ENCODE peak calls at places on chromosomes 2 and 18, in eight cellular contexts. One of them, this sample, is unnamed.

GRCh38 chr2:180872256-180872655 is 108.1 kb upstream of the UBE2E3 start:
- DNase-seq in heart right ventricle: no peak
- DNase-seq in HCT116: no peak
- DNase-seq in bronchial epithelial cell: no peak
- DNase-seq in kidney epithelial cell: no peak
- DNase-seq in fibroblast of mammary gland: peak
- DNase-seq in cardiac fibroblast: peak
- DNase-seq in left lung: no peak
- DNase-seq in this sample: peak

GRCh38 chr2:105926960-105927678 is 182.4 kb downstream of the NCK2 start:
- DNase-seq in fibroblast of mammary gland: no peak
- DNase-seq in kidney epithelial cell: no peak
- DNase-seq in heart right ventricle: no peak
- DNase-seq in bronchial epithelial cell: no peak
- DNase-seq in HCT116: no peak
- DNase-seq in cardiac fibroblast: no peak
- DNase-seq in left lung: no peak
- DNase-seq in this sample: no peak

GRCh38 chr2:120769787-120770120 is 34.1 kb downstream of the GLI2 start:
- DNase-seq in bronchial epithelial cell: no peak
- DNase-seq in heart right ventricle: peak
- DNase-seq in HCT116: no peak
- DNase-seq in left lung: peak
- DNase-seq in kidney epithelial cell: no peak
- DNase-seq in cardiac fibroblast: no peak
- DNase-seq in fibroblast of mammary gland: no peak
- DNase-seq in this sample: no peak

GRCh38 chr2:233079473-233079877 is 19.3 kb downstream of the INPP5D start:
- DNase-seq in kidney epithelial cell: no peak
- DNase-seq in HCT116: no peak
- DNase-seq in cardiac fibroblast: no peak
- DNase-seq in fibroblast of mammary gland: no peak
- DNase-seq in bronchial epithelial cell: no peak
- DNase-seq in left lung: no peak
- DNase-seq in heart right ventricle: no peak
- DNase-seq in this sample: no peak

GRCh38 chr18:49560277-49561126 is 1.4 kb upstream of the LIPG start:
- DNase-seq in kidney epithelial cell: no peak
- DNase-seq in left lung: peak
- DNase-seq in fibroblast of mammary gland: peak
- DNase-seq in HCT116: no peak
- DNase-seq in cardiac fibroblast: peak
- DNase-seq in bronchial epithelial cell: no peak
- DNase-seq in heart right ventricle: no peak
- DNase-seq in this sample: no peak

GRCh38 chr2:224671731-224672130 is 44.4 kb downstream of the CCDC195 start:
- DNase-seq in cardiac fibroblast: no peak
- DNase-seq in bronchial epithelial cell: no peak
- DNase-seq in HCT116: no peak
- DNase-seq in fibroblast of mammary gland: no peak
- DNase-seq in left lung: no peak
- DNase-seq in heart right ventricle: no peak
- DNase-seq in kidney epithelial cell: no peak
- DNase-seq in this sample: no peak

GRCh38 chr18:70781860-70782453 is 493.1 kb downstream of the SOCS6 start:
- DNase-seq in left lung: no peak
- DNase-seq in kidney epithelial cell: no peak
- DNase-seq in cardiac fibroblast: peak
- DNase-seq in HCT116: peak
- DNase-seq in bronchial epithelial cell: peak
- DNase-seq in fibroblast of mammary gland: peak
- DNase-seq in heart right ventricle: no peak
- DNase-seq in this sample: no peak

GRCh38 chr2:45390433-45390832 is 220.6 kb downstream of the SRBD1 start:
- DNase-seq in cardiac fibroblast: no peak
- DNase-seq in fibroblast of mammary gland: no peak
- DNase-seq in kidney epithelial cell: no peak
- DNase-seq in bronchial epithelial cell: no peak
- DNase-seq in left lung: no peak
- DNase-seq in heart right ventricle: no peak
- DNase-seq in HCT116: no peak
- DNase-seq in this sample: no peak

GRCh38 chr2:234444888-234445287 is 52.0 kb downstream of the ARL4C start:
- DNase-seq in heart right ventricle: no peak
- DNase-seq in fibroblast of mammary gland: peak
- DNase-seq in kidney epithelial cell: peak
- DNase-seq in bronchial epithelial cell: peak
- DNase-seq in left lung: no peak
- DNase-seq in HCT116: no peak
- DNase-seq in cardiac fibroblast: peak
- DNase-seq in this sample: peak

GRCh38 chr2:127137741-127138140 is 30.8 kb upstream of the BIN1 start:
- DNase-seq in heart right ventricle: no peak
- DNase-seq in kidney epithelial cell: no peak
- DNase-seq in bronchial epithelial cell: no peak
- DNase-seq in fibroblast of mammary gland: no peak
- DNase-seq in left lung: peak
- DNase-seq in HCT116: no peak
- DNase-seq in cardiac fibroblast: no peak
- DNase-seq in this sample: no peak

GRCh38 chr2:127138281-127138680 is 31.3 kb upstream of the BIN1 start:
- DNase-seq in fibroblast of mammary gland: no peak
- DNase-seq in HCT116: no peak
- DNase-seq in left lung: no peak
- DNase-seq in heart right ventricle: no peak
- DNase-seq in cardiac fibroblast: no peak
- DNase-seq in kidney epithelial cell: no peak
- DNase-seq in bronchial epithelial cell: no peak
- DNase-seq in this sample: no peak

GRCh38 chr2:127137225-127137624 is 30.3 kb upstream of the BIN1 start:
- DNase-seq in left lung: peak
- DNase-seq in heart right ventricle: no peak
- DNase-seq in cardiac fibroblast: no peak
- DNase-seq in bronchial epithelial cell: no peak
- DNase-seq in kidney epithelial cell: no peak
- DNase-seq in fibroblast of mammary gland: no peak
- DNase-seq in HCT116: no peak
- DNase-seq in this sample: no peak

GRCh38 chr2:127140543-127140942 is 33.6 kb upstream of the BIN1 start:
- DNase-seq in left lung: peak
- DNase-seq in bronchial epithelial cell: no peak
- DNase-seq in cardiac fibroblast: no peak
- DNase-seq in HCT116: no peak
- DNase-seq in kidney epithelial cell: no peak
- DNase-seq in fibroblast of mammary gland: no peak
- DNase-seq in heart right ventricle: no peak
- DNase-seq in this sample: no peak

DNA sequence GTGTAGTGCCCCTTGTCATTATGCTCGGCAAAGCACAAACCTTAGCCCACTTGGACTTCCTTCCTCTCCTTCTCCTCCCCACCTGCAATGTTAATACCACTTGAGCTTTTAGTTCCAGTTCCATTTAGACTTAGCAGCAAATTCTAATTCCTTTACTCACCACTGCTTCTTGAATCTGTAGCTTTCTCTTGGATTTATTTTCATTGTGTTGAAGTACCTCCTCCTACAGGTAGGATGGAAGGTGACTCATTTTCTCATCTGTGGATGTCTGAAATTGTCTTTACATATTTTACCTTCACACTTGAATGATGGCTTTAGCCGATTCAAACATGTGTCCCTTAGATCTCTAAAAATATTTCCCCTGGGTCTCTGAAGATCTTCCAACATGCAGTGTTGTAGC is 32.8 kb upstream of the BIN1 start:
- DNase-seq in HCT116: no peak
- DNase-seq in fibroblast of mammary gland: no peak
- DNase-seq in kidney epithelial cell: no peak
- DNase-seq in left lung: no peak
- DNase-seq in heart right ventricle: no peak
- DNase-seq in bronchial epithelial cell: peak
- DNase-seq in cardiac fibroblast: no peak
- DNase-seq in this sample: no peak
- TF ChIP-seq CTCF in HCT116: peak
- TF ChIP-seq CTCF in fibroblast of mammary gland: no peak
- TF ChIP-seq CTCF in kidney epithelial cell: no peak
- TF ChIP-seq CTCF in left lung: no peak
- TF ChIP-seq CTCF in heart right ventricle: no peak
- TF ChIP-seq CTCF in bronchial epithelial cell: no peak
- TF ChIP-seq CTCF in cardiac fibroblast: no peak
- TF ChIP-seq CTCF in this sample: no peak

DNA sequence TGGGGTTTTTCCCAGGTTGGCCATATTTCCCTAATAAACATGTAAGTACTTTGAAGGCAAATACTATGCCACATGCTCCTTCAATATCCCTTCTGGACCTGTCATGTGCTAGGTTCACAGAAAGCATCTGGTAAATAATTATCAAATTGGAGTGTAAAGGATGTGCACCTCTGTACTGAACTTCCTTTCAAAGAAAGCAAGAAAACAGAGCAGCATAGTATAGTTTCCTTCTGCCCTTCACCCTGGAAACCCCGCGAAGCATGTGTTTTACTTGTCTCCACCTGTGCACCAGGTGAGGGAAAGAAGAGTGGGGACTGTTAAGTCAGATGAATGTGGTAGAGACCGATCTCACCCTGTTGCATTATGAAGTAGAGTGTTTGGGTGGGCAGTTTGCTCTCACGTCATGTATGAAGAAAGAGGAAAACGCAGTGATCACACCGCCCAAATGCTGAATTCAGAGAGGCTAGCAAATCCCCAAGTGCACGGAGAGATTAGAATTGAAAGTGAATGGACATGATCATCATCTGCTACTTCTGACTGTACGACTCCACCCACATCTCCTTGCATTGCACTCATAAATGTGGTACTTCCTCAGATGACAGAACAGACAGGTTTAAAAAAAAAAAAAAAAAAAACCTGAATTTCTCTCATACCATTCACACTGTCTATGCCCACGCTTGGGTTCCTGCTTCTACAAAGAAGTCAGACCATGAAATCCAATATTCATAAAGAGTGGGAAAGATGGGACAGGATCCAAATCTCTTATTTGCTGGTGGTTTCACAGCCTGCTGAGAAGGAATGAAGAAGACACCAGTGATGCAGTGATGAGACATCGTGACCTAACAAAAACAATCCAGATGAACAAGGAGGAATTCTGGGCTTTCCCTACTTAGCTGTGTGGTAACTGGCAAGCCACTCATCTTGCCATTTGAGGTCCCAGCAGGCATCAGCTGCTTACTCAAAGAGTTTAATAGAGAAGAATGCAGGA is 448.6 kb downstream of the BCL11A start:
- DNase-seq in fibroblast of mammary gland: no peak
- DNase-seq in heart right ventricle: no peak
- DNase-seq in HCT116: no peak
- DNase-seq in kidney epithelial cell: no peak
- DNase-seq in bronchial epithelial cell: peak
- DNase-seq in left lung: no peak
- DNase-seq in cardiac fibroblast: no peak
- DNase-seq in this sample: no peak
- H3K4me3 ChIP-seq in fibroblast of mammary gland: no peak
- H3K4me3 ChIP-seq in heart right ventricle: no peak
- H3K4me3 ChIP-seq in HCT116: no peak
- H3K4me3 ChIP-seq in kidney epithelial cell: no peak
- H3K4me3 ChIP-seq in bronchial epithelial cell: no peak
- H3K4me3 ChIP-seq in left lung: no peak
- H3K4me3 ChIP-seq in cardiac fibroblast: no peak
- H3K4me3 ChIP-seq in this sample: no peak

GRCh38 chr2:134657650-134658250 is 61.0 kb downstream of the TMEM163 start:
- DNase-seq in kidney epithelial cell: no peak
- DNase-seq in bronchial epithelial cell: peak
- DNase-seq in HCT116: peak
- DNase-seq in heart right ventricle: no peak
- DNase-seq in left lung: no peak
- DNase-seq in cardiac fibroblast: no peak
- DNase-seq in fibroblast of mammary gland: no peak
- DNase-seq in this sample: peak
- TF ChIP-seq CTCF in kidney epithelial cell: peak
- TF ChIP-seq CTCF in bronchial epithelial cell: peak
- TF ChIP-seq CTCF in HCT116: peak
- TF ChIP-seq CTCF in heart right ventricle: peak
- TF ChIP-seq CTCF in left lung: peak
- TF ChIP-seq CTCF in cardiac fibroblast: peak
- TF ChIP-seq CTCF in fibroblast of mammary gland: peak
- TF ChIP-seq CTCF in this sample: peak

GRCh38 chr2:38522754-38523349 is 79.9 kb downstream of the HNRNPLL start:
- DNase-seq in cardiac fibroblast: no peak
- DNase-seq in kidney epithelial cell: no peak
- DNase-seq in HCT116: no peak
- DNase-seq in fibroblast of mammary gland: no peak
- DNase-seq in heart right ventricle: no peak
- DNase-seq in left lung: no peak
- DNase-seq in bronchial epithelial cell: no peak
- DNase-seq in this sample: no peak

GRCh38 chr2:38526195-38526594 is 76.5 kb downstream of the HNRNPLL start:
- DNase-seq in heart right ventricle: no peak
- DNase-seq in bronchial epithelial cell: no peak
- DNase-seq in cardiac fibroblast: peak
- DNase-seq in kidney epithelial cell: no peak
- DNase-seq in fibroblast of mammary gland: peak
- DNase-seq in HCT116: no peak
- DNase-seq in left lung: no peak
- DNase-seq in this sample: peak

GRCh38 chr2:38521835-38522234 is 80.9 kb downstream of the HNRNPLL start:
- DNase-seq in bronchial epithelial cell: no peak
- DNase-seq in kidney epithelial cell: no peak
- DNase-seq in heart right ventricle: no peak
- DNase-seq in HCT116: no peak
- DNase-seq in left lung: no peak
- DNase-seq in fibroblast of mammary gland: no peak
- DNase-seq in cardiac fibroblast: no peak
- DNase-seq in this sample: no peak

GRCh38 chr2:38524580-38524979 is 78.1 kb downstream of the HNRNPLL start:
- DNase-seq in left lung: no peak
- DNase-seq in bronchial epithelial cell: no peak
- DNase-seq in HCT116: no peak
- DNase-seq in kidney epithelial cell: no peak
- DNase-seq in heart right ventricle: no peak
- DNase-seq in cardiac fibroblast: no peak
- DNase-seq in fibroblast of mammary gland: no peak
- DNase-seq in this sample: no peak

GRCh38 chr2:38523728-38524437 is 78.8 kb downstream of the HNRNPLL start:
- DNase-seq in kidney epithelial cell: no peak
- DNase-seq in cardiac fibroblast: no peak
- DNase-seq in fibroblast of mammary gland: no peak
- DNase-seq in heart right ventricle: no peak
- DNase-seq in HCT116: no peak
- DNase-seq in left lung: no peak
- DNase-seq in bronchial epithelial cell: no peak
- DNase-seq in this sample: no peak
- H3K4me3 ChIP-seq in kidney epithelial cell: no peak
- H3K4me3 ChIP-seq in cardiac fibroblast: no peak
- H3K4me3 ChIP-seq in fibroblast of mammary gland: no peak
- H3K4me3 ChIP-seq in heart right ventricle: no peak
- H3K4me3 ChIP-seq in HCT116: no peak
- H3K4me3 ChIP-seq in left lung: no peak
- H3K4me3 ChIP-seq in bronchial epithelial cell: no peak
- H3K4me3 ChIP-seq in this sample: no peak

This sample was measured in fibroblast of villous mesenchyme.